ENCODE peak calls at places on chromosomes 1 and 21, in nine cellular contexts. M is mesendoderm; P is memory B cell; N is foreskin keratinocyte; K is activated naive CD4-positive, alpha-beta T cell; F is glutamatergic neuron; I is IMR-90; D is stimulated activated CD4-positive, alpha-beta T cell treated with anti-CD3 and anti-CD28 coated beads, Interleukin-15, amount 100 ng/mL, for 1 hour; U is dorsolateral prefrontal cortex. V is an unnamed sample.

GRCh38 chr1:37663426-37664000 is 28.8 kb upstream of the CDCA8 start:
- DNase-seq in M (peak; percentile 70), P (no peak), N (no peak), K (no peak), F (peak; percentile 42), I (no peak), D (no peak), U (no peak), V (no peak)

GRCh38 chr1:207321790-207322530 is 482 bp downstream of the CD55 start:
- DNase-seq in M (peak; percentile 28), P (no peak), N (peak; percentile 33), K (no peak), F (no peak), I (no peak), D (no peak), U (no peak), V (no peak)

GRCh38 chr1:208349679-208350330 is 105.6 kb upstream of the PLXNA2 start:
- DNase-seq in M (peak; percentile 68), P (no peak), N (no peak), K (no peak), F (peak; percentile 69), I (no peak), D (no peak), U (no peak), V (no peak)

GRCh38 chr1:50474859-50475809 is 51.9 kb upstream of the DMRTA2 start:
- DNase-seq in M (peak; percentile 79), P (no peak), N (peak; percentile 12), K (no peak), F (peak; percentile 27), I (peak; percentile 49), D (no peak), U (no peak), V (no peak)

GRCh38 chr1:147504801-147505303 is 36.4 kb upstream of the BCL9 start:
- DNase-seq in M (peak; percentile 96), P (no peak), N (no peak), K (no peak), F (peak; percentile 53), I (peak; percentile 15), D (no peak), U (no peak), V (no peak)

GRCh38 chr1:159924791-159925712 is at the start of gene TAGLN2:
- DNase-seq in M (peak; percentile 97), P (peak; percentile 95), N (peak; percentile 92), K (peak; percentile 74), F (peak; percentile 84), I (peak; percentile 90), D (peak; percentile 78), U (peak; percentile 78), V (peak; percentile 53)

GRCh38 chr1:196873385-196873784 is 14.5 kb upstream of the CFHR4 start:
- DNase-seq in M (no peak), P (no peak), N (no peak), K (no peak), F (no peak), I (no peak), D (no peak), U (no peak), V (no peak)

GRCh38 chr1:29758764-29759499 is 522.6 kb downstream of the PTPRU start:
- DNase-seq in M (peak; percentile 11), P (peak; percentile 1), N (no peak), K (no peak), F (no peak), I (no peak), D (no peak), U (no peak), V (no peak)

GRCh38 chr1:218772575-218772974 is 401.1 kb upstream of the LYPLAL1 start:
- DNase-seq in M (no peak), P (no peak), N (peak; percentile 79), K (no peak), F (no peak), I (peak; percentile 85), D (no peak), U (no peak), V (no peak)

GRCh38 chr1:4634793-4635406 is 19.5 kb upstream of the AJAP1 start:
- DNase-seq in M (no peak), P (no peak), N (no peak), K (no peak), F (no peak), I (no peak), D (no peak), U (no peak), V (no peak)

GRCh38 chr21:46001821-46002681 is 20.5 kb downstream of the COL6A1 start:
- DNase-seq in M (no peak), P (peak; percentile 8), N (no peak), K (no peak), F (peak; percentile 17), I (no peak), D (no peak), U (no peak), V (peak; percentile 37)

GRCh38 chr1:59230622-59231021 is 66.3 kb upstream of the FGGY start:
- DNase-seq in M (no peak), P (no peak), N (no peak), K (no peak), F (no peak), I (no peak), D (no peak), U (no peak), V (no peak)

GRCh38 chr1:116514708-116515525 is 55.9 kb downstream of the CD58 start:
- DNase-seq in M (no peak), P (peak; percentile 26), N (no peak), K (no peak), F (no peak), I (no peak), D (peak; percentile 22), U (no peak), V (no peak)

V was measured in mesothelial cell of epicardium.